ENCODE peak calls at places on chromosomes 5 and 9, in six cellular contexts. J, C, O, H, T and Y are unnamed samples.

GRCh38 chr5:35852084-35852734 is 4.5 kb upstream of the IL7R start:
- DNase-seq in J (no peak), C (no peak), O (peak; percentile 26), H (no peak), T (no peak), Y (no peak)

GRCh38 chr5:172834570-172835245 is 657 bp downstream of the ERGIC1 start:
- DNase-seq in J (peak; percentile 66), C (no peak), O (no peak), H (no peak), T (no peak), Y (no peak)

GRCh38 chr9:133738039-133738805 is at the start of gene SARDH:
- DNase-seq in J (peak; percentile 77), C (peak; percentile 73), O (no peak), H (peak; percentile 54), T (peak; percentile 65), Y (peak; percentile 80)

GRCh38 chr5:43037929-43038510 is 2.1 kb downstream of the ANXA2R start:
- DNase-seq in J (no peak), C (no peak), O (no peak), H (peak; percentile 49), T (no peak), Y (no peak)

GRCh38 chr5:32095261-32095671 is 78.9 kb downstream of the GOLPH3 start:
- DNase-seq in J (no peak), C (no peak), O (no peak), H (no peak), T (no peak), Y (no peak)

GRCh38 chr5:172801184-172801671 is 30.2 kb upstream of the DUSP1 start:
- DNase-seq in J (peak; percentile 60), C (no peak), O (no peak), H (peak; percentile 49), T (no peak), Y (no peak)

GRCh38 chr5:66908230-66908629 is 288.4 kb downstream of the CD180 start:
- DNase-seq in J (no peak), C (no peak), O (no peak), H (no peak), T (no peak), Y (no peak)

GRCh38 chr5:146582015-146582414 is 66.0 kb upstream of the GPR151 start:
- DNase-seq in J (no peak), C (no peak), O (no peak), H (no peak), T (no peak), Y (no peak)

GRCh38 chr9:130565792-130566191 is 13.6 kb upstream of the FUBP3 start:
- DNase-seq in J (no peak), C (no peak), O (no peak), H (no peak), T (no peak), Y (no peak)

GRCh38 chr9:34463098-34463900 is 4.7 kb downstream of the DNAI1 start:
- DNase-seq in J (no peak), C (no peak), O (no peak), H (peak; percentile 19), T (no peak), Y (no peak)

GRCh38 chr5:76256116-76256889 is 146.8 kb upstream of the IQGAP2 start:
- DNase-seq in J (peak; percentile 63), C (peak; percentile 30), O (no peak), H (peak; percentile 79), T (no peak), Y (no peak)

GRCh38 chr5:139065296-139065695 is 132.9 kb downstream of the SIL1 start:
- DNase-seq in J (no peak), C (no peak), O (no peak), H (no peak), T (no peak), Y (no peak)

GRCh38 chr9:70600479-70600878 is 186.0 kb upstream of the KLF9 start:
- DNase-seq in J (no peak), C (no peak), O (no peak), H (no peak), T (no peak), Y (no peak)

GRCh38 chr9:109709881-109710280 is 70.1 kb upstream of the PALM2AKAP2 start:
- DNase-seq in J (no peak), C (no peak), O (no peak), H (no peak), T (no peak), Y (no peak)

GRCh38 chr5:71460693-71461092 is 5.2 kb downstream of the BDP1 start:
- DNase-seq in J (no peak), C (no peak), O (no peak), H (no peak), T (no peak), Y (no peak)

GRCh38 chr5:138955013-138955660 is 80.0 kb upstream of the LRRTM2 start:
- DNase-seq in J (peak; percentile 21), C (no peak), O (no peak), H (no peak), T (no peak), Y (no peak)

GRCh38 chr9:38424918-38425317 is 664 bp upstream of the IGFBPL1 start:
- DNase-seq in J (no peak), C (no peak), O (no peak), H (no peak), T (no peak), Y (no peak)

GRCh38 chr9:89591291-89592200 is 13.3 kb upstream of the GADD45G start:
- DNase-seq in J (no peak), C (no peak), O (no peak), H (no peak), T (no peak), Y (no peak)

GRCh38 chr5:92652735-92653134 is 928.3 kb downstream of the NR2F1-AS1 start:
- DNase-seq in J (no peak), C (no peak), O (no peak), H (no peak), T (no peak), Y (no peak)

GRCh38 chr5:52787600-52788504 is at the start of the genes ITGA1 and PELO:
- DNase-seq in J (peak; percentile 86), C (peak; percentile 21), O (no peak), H (no peak), T (peak; percentile 51), Y (peak; percentile 18)

GRCh38 chr9:77885104-77885672 is 146.4 kb downstream of the GNAQ start:
- DNase-seq in J (no peak), C (no peak), O (no peak), H (no peak), T (no peak), Y (no peak)

GRCh38 chr5:136655429-136655828 is 290.1 kb upstream of the TRPC7 start:
- DNase-seq in J (no peak), C (no peak), O (no peak), H (no peak), T (no peak), Y (no peak)

GRCh38 chr5:36369092-36369737 is 67.5 kb upstream of the RANBP3L start:
- DNase-seq in J (no peak), C (no peak), O (no peak), H (no peak), T (no peak), Y (no peak)

GRCh38 chr5:139566611-139567010 is 5.5 kb downstream of the UBE2D2 start:
- DNase-seq in J (no peak), C (no peak), O (no peak), H (no peak), T (no peak), Y (no peak)

GRCh38 chr5:42306287-42306686 is 117.0 kb upstream of the GHR start:
- DNase-seq in J (no peak), C (no peak), O (no peak), H (no peak), T (no peak), Y (no peak)

GRCh38 chr5:74026310-74026709 is 400.3 kb downstream of the ARHGEF28 start:
- DNase-seq in J (no peak), C (no peak), O (no peak), H (no peak), T (no peak), Y (no peak)

GRCh38 chr9:1331546-1331945 is 281.4 kb downstream of the DMRT2 start:
- DNase-seq in J (no peak), C (no peak), O (no peak), H (no peak), T (no peak), Y (no peak)

GRCh38 chr9:124256517-124257069 is 1.2 kb upstream of the NEK6 start:
- DNase-seq in J (peak; percentile 39), C (no peak), O (no peak), H (no peak), T (no peak), Y (no peak)

GRCh38 chr9:4167040-4167671 is 132.7 kb downstream of the GLIS3 start:
- DNase-seq in J (no peak), C (no peak), O (no peak), H (no peak), T (no peak), Y (no peak)

GRCh38 chr9:14062449-14063187 is 251.3 kb downstream of the NFIB start:
- DNase-seq in J (no peak), C (no peak), O (no peak), H (no peak), T (no peak), Y (no peak)

GRCh38 chr5:128913551-128913950 is 51.7 kb upstream of the SLC27A6 start:
- DNase-seq in J (no peak), C (no peak), O (no peak), H (no peak), T (no peak), Y (no peak)

GRCh38 chr5:172076783-172077244 is 70.4 kb upstream of the FBXW11 start:
- DNase-seq in J (no peak), C (no peak), O (no peak), H (no peak), T (no peak), Y (no peak)

GRCh38 chr9:127224178-127224882 is 40.2 kb upstream of the GARNL3 start:
- DNase-seq in J (peak; percentile 85), C (peak; percentile 94), O (peak; percentile 56), H (peak; percentile 84), T (peak; percentile 94), Y (peak; percentile 92)
- TF ChIP-seq POLR2A in J (peak; percentile 35), C (no peak), O (peak; percentile 76), H (no peak), T (peak; percentile 72), Y (no peak)

GRCh38 chr5:57298295-57298984 is 124.6 kb downstream of the GPBP1 start:
- DNase-seq in J (peak; percentile 73), C (peak; percentile 35), O (peak; percentile 34), H (peak; percentile 81), T (no peak), Y (no peak)
- TF ChIP-seq TAF1 in J (no peak), C (no peak), O (no peak), H (no peak), T (no peak), Y (no peak)

GRCh38 chr5:170755679-170756456 is 27.7 kb upstream of the GABRP start:
- DNase-seq in J (no peak), C (no peak), O (no peak), H (no peak), T (no peak), Y (no peak)
- TF ChIP-seq POLR2AphosphoS5 in J (no peak), C (no peak), O (no peak), H (no peak), T (no peak), Y (no peak)

GRCh38 chr5:56947052-56947451 is 4.9 kb downstream of the MIER3 start:
- DNase-seq in J (no peak), C (no peak), O (no peak), H (no peak), T (no peak), Y (no peak)

GRCh38 chr5:56951946-56952691 is at the start of gene MIER3:
- DNase-seq in J (peak; percentile 43), C (peak; percentile 90), O (no peak), H (peak; percentile 79), T (peak; percentile 27), Y (peak; percentile 88)

GRCh38 chr5:56950626-56951130 is 1.2 kb downstream of the MIER3 start:
- DNase-seq in J (peak; percentile 3), C (peak; percentile 38), O (peak; percentile 5), H (peak; percentile 80), T (no peak), Y (peak; percentile 41)

GRCh38 chr5:56951131-56951945 is 585 bp downstream of the MIER3 start:
- DNase-seq in J (no peak), C (peak; percentile 42), O (no peak), H (peak; percentile 29), T (no peak), Y (peak; percentile 34)
- TF ChIP-seq POLR2A in J (no peak), C (no peak), O (no peak), H (no peak), T (no peak), Y (no peak)